ENCODE peak calls at places on chromosomes 7 and 10, in six cellular contexts. B is stimulated activated CD4-positive, alpha-beta T cell treated with anti-CD3 and anti-CD28 coated beads, Interleukin-1b, Interleukin-23, amount 100 ng/mL, for 4 hours; S is iris pigment epithelial cell; Z is breast epithelium; I is trophoblast cell; R is CD4-positive, alpha-beta memory T cell. K is an unnamed sample.

GRCh38 chr7:117912421-117912820 is 39.2 kb upstream of the CTTNBP2 start:
- DNase-seq in B (no peak), S (no peak), Z (no peak), I (no peak), R (no peak), K (no peak)

GRCh38 chr7:133053321-133053891 is 28.5 kb downstream of the CHCHD3 start:
- DNase-seq in B (no peak), S (peak), Z (no peak), I (peak), R (no peak), K (no peak)

GRCh38 chr10:132974886-132975881 is 32.8 kb upstream of the CFAP46 start:
- DNase-seq in B (no peak), S (no peak), Z (no peak), I (no peak), R (no peak), K (no peak)

GRCh38 chr10:128000660-128001059 is 93.8 kb downstream of the PTPRE start:
- DNase-seq in B (no peak), S (peak), Z (no peak), I (no peak), R (no peak), K (no peak)

GRCh38 chr10:132397671-132398565 is 918 bp downstream of the PWWP2B start:
- DNase-seq in B (peak), S (peak), Z (no peak), I (peak), R (peak), K (peak)

GRCh38 chr10:96496281-96496925 is 17.3 kb downstream of the TLL2 start:
- DNase-seq in B (no peak), S (peak), Z (no peak), I (peak), R (no peak), K (no peak)

GRCh38 chr10:135601-136464 is 578 bp downstream of the ZMYND11 start:
- DNase-seq in B (peak), S (peak), Z (peak), I (no peak), R (peak), K (peak)

GRCh38 chr10:3045471-3046209 is 21.7 kb upstream of the PFKP start:
- DNase-seq in B (no peak), S (peak), Z (no peak), I (peak), R (no peak), K (no peak)